ENCODE peak calls at places on chromosomes 7 and 10, in eight cellular contexts. K is foreskin fibroblast; T is NCI-H2171; R is cardiac fibroblast; D is ovary; E is stimulated activated CD4-positive, alpha-beta T cell treated with anti-CD3 and anti-CD28 coated beads, Interleukin-12 subunit alpha, Interleukin-12 subunit beta, amount 100 ng/mL, for 4 hours; G is activated CD8-positive, alpha-beta T cell treated with anti-CD3 and anti-CD28 coated beads for 36 hours; O is WTC11. I is an unnamed sample.

GRCh38 chr7:155769701-155770100 is 42.6 kb downstream of the SHH start:
- DNase-seq in G (no peak), E (no peak), R (peak; percentile 19), D (no peak), O (no peak), T (no peak), K (peak; percentile 79), I (no peak)

GRCh38 chr10:7913122-7913872 is 95.0 kb downstream of the TAF3 start:
- DNase-seq in R (peak; percentile 4), O (no peak), G (no peak), T (no peak), K (no peak), D (no peak), E (no peak), I (no peak)

GRCh38 chr7:79091011-79091410 is 362.5 kb downstream of the MAGI2 start:
- DNase-seq in K (no peak), D (no peak), G (no peak), O (no peak), R (no peak), T (no peak), E (no peak), I (no peak)

GRCh38 chr10:78820007-78820362 is 248.8 kb upstream of the ZMIZ1 start:
- DNase-seq in G (no peak), E (no peak), T (peak; percentile 28), O (no peak), D (no peak), R (no peak), K (no peak), I (no peak)

GRCh38 chr10:116974442-116975005 is 30.5 kb downstream of the SHTN1 start:
- DNase-seq in G (no peak), R (peak; percentile 79), T (no peak), D (no peak), K (peak; percentile 70), E (no peak), O (no peak), I (no peak)

GRCh38 chr7:36683695-36684357 is 40.5 kb downstream of the AOAH start:
- DNase-seq in K (no peak), T (no peak), R (peak; percentile 31), D (no peak), E (no peak), O (no peak), G (peak; percentile 33), I (no peak)

GRCh38 chr10:93993782-93994668 is at the start of gene PLCE1:
- DNase-seq in T (peak; percentile 37), E (no peak), O (peak; percentile 47), K (peak; percentile 41), R (peak; percentile 62), D (peak; percentile 44), G (peak; percentile 3), I (peak; percentile 69)

GRCh38 chr10:132558516-132559413 is 21.2 kb downstream of the INPP5A start:
- DNase-seq in G (no peak), E (no peak), O (no peak), T (no peak), D (no peak), K (no peak), R (no peak), I (no peak)

GRCh38 chr7:35366167-35367155 is 112.6 kb upstream of the TBX20 start:
- DNase-seq in K (no peak), O (peak; percentile 66), G (no peak), R (no peak), E (no peak), T (no peak), D (no peak), I (no peak)

GRCh38 chr10:129193148-129193547 is 273.9 kb upstream of the MGMT start:
- DNase-seq in G (peak; percentile 33), R (peak; percentile 34), D (no peak), E (no peak), O (no peak), T (no peak), K (no peak), I (no peak)

GRCh38 chr7:155207335-155208002 is 90.2 kb upstream of the INSIG1 start:
- DNase-seq in O (no peak), G (no peak), K (no peak), T (no peak), R (no peak), E (no peak), D (no peak), I (no peak)

GRCh38 chr7:94510582-94511456 is 1.2 kb downstream of the CASD1 start:
- DNase-seq in E (peak; percentile 12), O (peak; percentile 32), K (no peak), T (peak; percentile 29), D (no peak), G (peak; percentile 52), R (peak; percentile 29), I (peak; percentile 26)

GRCh38 chr7:29953735-29954347 is 35.8 kb downstream of the SCRN1 start:
- DNase-seq in E (no peak), T (no peak), K (no peak), G (no peak), O (no peak), D (no peak), R (peak; percentile 34), I (no peak)